ENCODE peak calls at places on chromosomes 4 and X, in five cellular contexts. W is BE2C, A is HCEC 1CT, B is activated T-cell treated with anti-CD3 and anti-CD28 coated beads for 1 hour, E is posterior cingulate gyrus. Y is an unnamed sample.

GRCh38 chr4:186200436-186201409 is 9.4 kb downstream of the CYP4V2 start:
- DNase-seq in E (peak), W (no peak), A (no peak), B (no peak), Y (no peak)

GRCh38 chr4:24657768-24658617 is 73.6 kb upstream of the DHX15 start:
- DNase-seq in W (no peak), B (no peak), E (peak), A (peak), Y (no peak)

GRCh38 chr4:149347139-149347538 is 468.5 kb downstream of the IQCM start:
- DNase-seq in B (no peak), W (no peak), A (peak), E (no peak), Y (no peak)

GRCh38 chrX:314781-315595 is 3.6 kb downstream of the GTPBP6 start:
- DNase-seq in B (no peak), E (peak), W (no peak), A (no peak), Y (no peak)

GRCh38 chr4:472881-473574 is 25.9 kb downstream of the ZNF721 start:
- DNase-seq in B (no peak), W (no peak), A (no peak), E (no peak), Y (peak)

GRCh38 chrX:77527233-77528001 is 80.2 kb downstream of the FGF16 start:
- DNase-seq in W (peak), E (peak), A (no peak), B (no peak), Y (peak)

GRCh38 chrX:17818729-17819128 is 42.4 kb downstream of the RAI2 start:
- DNase-seq in A (no peak), E (no peak), W (no peak), B (no peak), Y (no peak)

GRCh38 chr4:144799486-144799885 is 153.5 kb downstream of the HHIP start:
- DNase-seq in W (no peak), E (no peak), A (no peak), B (no peak), Y (no peak)

Y was measured in glutamatergic neuron.